ENCODE peak calls at places on chromosomes 16 and 17, in ten cellular contexts. J is HL-60, U is BJ, N is heart left ventricle, V is lower leg skin, Y is cardiac fibroblast, C is endothelial cell of umbilical vein, L is left ventricle myocardium inferior, I is lung, Z is mucosa of descending colon. A is an unnamed sample.

GRCh38 chr17:67834634-67835033 is 9.3 kb downstream of the BPTF start:
- DNase-seq in J (no peak), Z (no peak), V (no peak), I (peak; percentile 18), L (no peak), C (no peak), Y (no peak), N (no peak), U (no peak), A (no peak)

GRCh38 chr16:78211951-78212350 is 112.5 kb downstream of the WWOX start:
- DNase-seq in Y (no peak), Z (no peak), V (no peak), L (no peak), C (no peak), N (no peak), U (no peak), J (no peak), I (no peak), A (no peak)

GRCh38 chr16:4327386-4327781 is 11.5 kb downstream of the GLIS2 start:
- DNase-seq in L (no peak), Y (no peak), J (no peak), I (no peak), U (no peak), N (no peak), C (no peak), V (no peak), Z (no peak), A (no peak)

GRCh38 chr16:79776243-79776884 is 175.8 kb upstream of the MAF start:
- DNase-seq in L (peak; percentile 39), V (peak; percentile 88), N (no peak), J (no peak), Z (no peak), U (no peak), Y (peak; percentile 60), C (no peak), I (peak; percentile 32), A (peak; percentile 83)

GRCh38 chr16:21950782-21951521 is 2.2 kb upstream of the UQCRC2 start:
- DNase-seq in V (no peak), C (peak; percentile 48), L (no peak), U (no peak), Y (peak; percentile 62), I (no peak), N (no peak), J (no peak), Z (no peak), A (no peak)

GRCh38 chr16:69917739-69918138 is 33.4 kb upstream of the CLEC18A start:
- DNase-seq in V (no peak), Z (no peak), J (no peak), U (peak; percentile 79), C (peak; percentile 74), L (no peak), N (peak; percentile 46), Y (peak; percentile 98), I (no peak), A (peak; percentile 73)

GRCh38 chr16:84144301-84144858 is 597 bp downstream of the HSDL1 start:
- DNase-seq in V (peak; percentile 89), J (no peak), Y (peak; percentile 18), N (peak; percentile 26), I (peak; percentile 35), L (peak; percentile 32), U (no peak), Z (peak; percentile 62), C (peak; percentile 48), A (peak; percentile 28)

GRCh38 chr17:4003131-4003500 is 38.9 kb upstream of the ATP2A3 start:
- DNase-seq in V (peak; percentile 84), I (no peak), U (no peak), N (no peak), C (no peak), Z (no peak), L (no peak), J (no peak), Y (no peak), A (no peak)

GRCh38 chr17:13405807-13406206 is 195.9 kb downstream of the HS3ST3A1 start:
- DNase-seq in I (no peak), L (no peak), Z (no peak), J (no peak), U (no peak), N (no peak), V (no peak), C (no peak), Y (no peak), A (no peak)

GRCh38 chr17:30505868-30506417 is 28.7 kb downstream of the GOSR1 start:
- DNase-seq in L (no peak), U (no peak), Y (no peak), I (no peak), N (no peak), J (no peak), Z (no peak), V (no peak), C (no peak), A (no peak)

GRCh38 chr17:80263253-80264047 is 2.8 kb downstream of the RNF213 start:
- DNase-seq in I (peak; percentile 92), Y (peak; percentile 89), Z (peak; percentile 83), J (peak; percentile 22), N (peak; percentile 88), U (no peak), L (peak; percentile 75), V (peak; percentile 96), C (peak; percentile 86), A (peak; percentile 90)

GRCh38 chr17:31373150-31374082 is 18.1 kb upstream of the RAB11FIP4 start:
- DNase-seq in I (no peak), C (peak; percentile 67), L (no peak), J (no peak), U (peak; percentile 17), Z (no peak), N (no peak), V (no peak), Y (peak; percentile 81), A (no peak)

DNA sequence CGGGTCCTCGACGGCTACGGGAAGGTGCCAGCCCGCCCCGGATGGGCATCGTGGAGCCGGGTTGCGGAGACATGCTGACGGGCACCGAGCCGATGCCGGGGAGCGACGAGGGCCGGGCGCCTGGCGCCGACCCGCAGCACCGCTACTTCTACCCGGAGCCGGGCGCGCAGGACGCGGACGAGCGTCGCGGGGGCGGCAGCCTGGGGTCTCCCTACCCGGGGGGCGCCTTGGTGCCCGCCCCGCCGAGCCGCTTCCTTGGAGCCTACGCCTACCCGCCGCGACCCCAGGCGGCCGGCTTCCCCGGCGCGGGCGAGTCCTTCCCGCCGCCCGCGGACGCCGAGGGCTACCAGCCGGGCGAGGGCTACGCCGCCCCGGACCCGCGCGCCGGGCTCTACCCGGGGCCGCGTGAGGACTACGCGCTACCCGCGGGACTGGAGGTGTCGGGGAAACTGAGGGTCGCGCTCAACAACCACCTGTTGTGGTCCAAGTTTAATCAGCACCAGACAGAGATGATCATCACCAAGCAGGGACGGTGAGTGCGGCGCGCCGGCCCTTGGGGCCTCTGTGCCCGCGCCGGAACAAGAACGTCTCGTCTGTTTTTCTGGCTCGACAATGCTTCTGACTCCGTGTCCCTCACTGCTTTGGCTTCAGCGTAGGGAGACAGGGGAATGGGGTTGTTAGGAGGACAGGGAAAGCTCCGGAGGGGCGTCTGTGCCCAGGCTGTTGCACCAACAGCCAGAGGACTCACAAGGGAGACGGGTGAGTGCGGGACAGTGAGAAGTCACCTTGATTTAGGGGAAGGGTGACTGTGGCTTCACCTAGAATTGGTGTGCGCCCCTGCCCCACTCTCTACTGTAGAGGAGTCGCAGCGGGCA is 615 bp downstream of the TBX21 start:
- DNase-seq in Y (no peak), I (no peak), J (no peak), U (no peak), Z (no peak), L (no peak), N (no peak), V (peak; percentile 78), C (no peak), A (no peak)
- TF ChIP-seq CTCF in Y (no peak), I (no peak), J (no peak), U (no peak), Z (no peak), L (no peak), N (peak; percentile 0), V (no peak), C (no peak), A (no peak)

DNA sequence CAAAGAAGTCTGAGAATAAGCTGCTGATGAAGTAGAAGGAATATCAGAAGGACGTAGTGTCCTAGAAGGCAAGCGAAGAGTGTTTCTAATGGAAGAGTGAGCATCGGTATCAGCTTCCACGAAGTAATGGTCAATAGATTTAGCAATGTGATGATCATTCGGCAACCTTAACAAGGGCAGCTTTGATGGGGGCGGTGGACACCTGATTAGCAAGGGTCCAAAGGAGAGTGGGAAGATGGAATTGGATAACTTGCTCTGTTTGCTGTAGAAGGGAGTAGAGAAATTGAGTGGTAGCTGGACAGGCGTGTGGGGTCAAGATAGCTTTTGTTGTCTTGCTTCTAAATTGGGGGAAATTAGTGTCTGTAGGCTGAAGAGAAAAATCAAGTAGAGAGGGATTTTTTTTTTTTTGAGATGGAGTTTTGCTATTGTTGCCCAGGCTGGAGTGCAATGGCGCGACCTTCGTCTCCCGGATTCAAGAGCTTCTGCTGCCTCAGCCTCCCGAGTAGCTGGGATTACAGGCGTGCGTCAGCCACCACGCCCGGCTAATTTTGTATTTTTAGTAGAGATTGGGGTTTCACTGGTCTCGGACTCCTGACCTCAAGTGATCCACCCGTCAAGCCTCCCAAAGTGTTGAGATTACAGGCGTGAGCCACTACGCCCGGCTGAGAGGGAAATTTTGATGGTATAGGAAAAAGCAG is 13.9 kb upstream of the HES7 start:
- DNase-seq in U (no peak), C (no peak), J (no peak), N (no peak), Y (no peak), V (no peak), L (no peak), Z (no peak), I (no peak), A (no peak)
- H3K4me3 ChIP-seq in U (peak overlapping the region; percentile 31), C (no peak overlapping the region), J (peak overlapping the region; percentile 40), N (peak overlapping the region; percentile 2), Y (no peak overlapping the region), V (no peak overlapping the region), L (peak overlapping the region; percentile 52), Z (no peak overlapping the region), I (no peak overlapping the region), A (no peak overlapping the region)

GRCh38 chr16:27458196-27458728 is 56.3 kb downstream of the IL21R start:
- DNase-seq in Z (no peak), C (no peak), V (no peak), Y (no peak), L (no peak), N (no peak), I (no peak), J (no peak), U (no peak), A (no peak)
- TF ChIP-seq CTCF in Z (no peak), C (no peak), V (no peak), Y (no peak), L (no peak), N (no peak), I (no peak), J (no peak), U (no peak), A (no peak)

GRCh38 chr17:58382108-58382884 is 30.3 kb upstream of the SUPT4H1 start:
- DNase-seq in Y (no peak), Z (no peak), U (no peak), C (no peak), V (no peak), L (no peak), J (no peak), I (no peak), N (no peak), A (no peak)
- H3K4me3 ChIP-seq in Y (no peak overlapping the region), Z (no peak overlapping the region), U (no peak overlapping the region), C (no peak overlapping the region), V (no peak overlapping the region), L (no peak overlapping the region), J (no peak overlapping the region), I (no peak overlapping the region), N (no peak overlapping the region), A (no peak overlapping the region)

DNA sequence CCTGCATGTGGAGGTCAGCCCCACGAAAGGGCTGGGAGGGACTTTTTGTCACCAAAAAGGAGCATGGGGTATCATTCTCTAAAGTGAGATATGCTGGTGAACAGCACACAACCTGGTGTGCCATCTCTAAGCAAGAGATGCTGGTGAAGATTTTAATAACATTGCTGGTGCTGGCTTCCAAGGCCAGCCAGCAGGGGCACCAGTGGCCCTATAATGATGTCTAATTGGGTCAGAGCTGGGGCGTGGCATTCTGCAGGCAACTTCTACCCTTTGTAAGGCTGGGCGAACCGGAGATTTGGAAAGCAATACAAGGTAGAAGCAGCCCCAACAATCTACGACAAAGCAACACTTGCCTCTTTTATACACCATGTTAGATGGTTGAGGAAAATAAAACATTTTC is 16.8 kb downstream of the SDR42E1 start:
- DNase-seq in C (no peak), Y (no peak), N (no peak), L (no peak), I (no peak), U (no peak), Z (no peak), V (no peak), J (no peak), A (no peak)
- TF ChIP-seq CTCF in C (peak; percentile 27), Y (peak; percentile 17), N (no peak), L (no peak), I (no peak), U (no peak), Z (no peak), V (no peak), J (peak; percentile 20), A (no peak)